ENCODE peak calls at places on chromosomes 3 and 15, in six cellular contexts. E is midbrain; W is AG04450; M is endothelial cell; V is stimulated activated CD4-positive, alpha-beta T cell treated with anti-CD3 and anti-CD28 coated beads, Interleukin-2, amount 100 ng/mL, for 24 hours; U is esophagus squamous epithelium. S is an unnamed sample.

GRCh38 chr3:112635674-112636073 is 5.3 kb downstream of the CCDC80 start:
- DNase-seq in E (no peak), W (peak), M (no peak), V (no peak), U (no peak), S (peak)

GRCh38 chr15:57033715-57034439 is 115.4 kb downstream of the TCF12 start:
- DNase-seq in E (no peak), W (no peak), M (no peak), V (no peak), U (no peak), S (no peak)

GRCh38 chr3:45035441-45036301 is 9.6 kb downstream of the CLEC3B start:
- DNase-seq in E (peak), W (no peak), M (peak), V (peak), U (no peak), S (no peak)

GRCh38 chr3:197427013-197427412 is 128.6 kb upstream of the DLG1 start:
- DNase-seq in E (no peak), W (no peak), M (no peak), V (no peak), U (no peak), S (no peak)

GRCh38 chr15:31303434-31304073 is 23.1 kb upstream of the KLF13 start:
- DNase-seq in E (no peak), W (no peak), M (no peak), V (no peak), U (no peak), S (no peak)

GRCh38 chr3:51937014-51937413 is 4.7 kb downstream of the RRP9 start:
- DNase-seq in E (no peak), W (no peak), M (no peak), V (no peak), U (no peak), S (no peak)

GRCh38 chr3:14634763-14635400 is 16.7 kb upstream of the CCDC174 start:
- DNase-seq in E (no peak), W (no peak), M (no peak), V (no peak), U (no peak), S (no peak)

GRCh38 chr15:100002787-100003536 is 269.7 kb upstream of the LYSMD4 start:
- DNase-seq in E (no peak), W (no peak), M (no peak), V (no peak), U (no peak), S (no peak)

GRCh38 chr15:58201536-58201935 is 63.4 kb downstream of the AQP9 start:
- DNase-seq in E (no peak), W (no peak), M (no peak), V (no peak), U (no peak), S (peak)

GRCh38 chr3:86982883-86983282 is 8.1 kb downstream of the VGLL3 start:
- DNase-seq in E (no peak), W (no peak), M (no peak), V (no peak), U (no peak), S (peak)

GRCh38 chr3:160885791-160886286 is 129.8 kb downstream of the PPM1L start:
- DNase-seq in E (peak), W (peak), M (no peak), V (no peak), U (peak), S (peak)

GRCh38 chr3:44870375-44871061 is 3.9 kb upstream of the TGM4 start:
- DNase-seq in E (no peak), W (no peak), M (no peak), V (no peak), U (no peak), S (no peak)

GRCh38 chr15:25784876-25785642 is 78.1 kb downstream of the ATP10A start:
- DNase-seq in E (no peak), W (peak), M (no peak), V (no peak), U (no peak), S (no peak)

GRCh38 chr3:50651875-50652529 is 22.7 kb upstream of the DOCK3 start:
- DNase-seq in E (no peak), W (no peak), M (no peak), V (no peak), U (no peak), S (no peak)

GRCh38 chr3:193944161-193944884 is 191.6 kb upstream of the HES1 start:
- DNase-seq in E (no peak), W (no peak), M (no peak), V (no peak), U (no peak), S (no peak)

GRCh38 chr3:167882057-167882667 is 146.6 kb downstream of the SERPINI1 start:
- DNase-seq in E (peak), W (peak), M (no peak), V (no peak), U (no peak), S (peak)

GRCh38 chr3:63876260-63876659 is 12.6 kb downstream of the ATXN7 start:
- DNase-seq in E (no peak), W (no peak), M (no peak), V (no peak), U (no peak), S (no peak)

GRCh38 chr15:48627260-48627969 is 18.1 kb downstream of the FBN1 start:
- DNase-seq in E (no peak), W (no peak), M (no peak), V (no peak), U (no peak), S (no peak)

GRCh38 chr3:186882881-186883685 is 40.6 kb downstream of the ADIPOQ start:
- DNase-seq in E (no peak), W (no peak), M (no peak), V (peak), U (no peak), S (no peak)

GRCh38 chr3:160709477-160710182 is 32.7 kb downstream of the ARL14 start:
- DNase-seq in E (no peak), W (no peak), M (no peak), V (no peak), U (no peak), S (no peak)

GRCh38 chr3:49785565-49786356 is 581 bp downstream of the IP6K1 start:
- DNase-seq in E (peak), W (no peak), M (peak), V (no peak), U (no peak), S (no peak)

GRCh38 chr3:165830746-165831145 is 6.5 kb downstream of the BCHE start:
- DNase-seq in E (no peak), W (no peak), M (no peak), V (no peak), U (no peak), S (no peak)